ENCODE peak calls at places on chromosomes 1 and 21, in five cellular contexts. One of them, this sample, is unnamed.

GRCh38 chr21:45367402-45368351 is 37.3 kb upstream of the COL18A1 start:
- DNase-seq in thoracic aorta: no peak
- DNase-seq in heart left ventricle: no peak
- DNase-seq in CD4-positive, alpha-beta memory T cell: no peak
- DNase-seq in epithelial cell of prostate: no peak
- DNase-seq in this sample: peak; percentile 17

GRCh38 chr21:28688381-28688780 is 304.3 kb downstream of the LTN1 start:
- DNase-seq in thoracic aorta: no peak
- DNase-seq in heart left ventricle: no peak
- DNase-seq in CD4-positive, alpha-beta memory T cell: no peak
- DNase-seq in epithelial cell of prostate: peak; percentile 33
- DNase-seq in this sample: no peak

GRCh38 chr1:177780096-177780700 is 189.7 kb downstream of the SEC16B start:
- DNase-seq in thoracic aorta: no peak
- DNase-seq in heart left ventricle: no peak
- DNase-seq in CD4-positive, alpha-beta memory T cell: no peak
- DNase-seq in epithelial cell of prostate: peak; percentile 20
- DNase-seq in this sample: peak; percentile 16

GRCh38 chr1:222970040-222970439 is 155.2 kb downstream of the DISP1 start:
- DNase-seq in thoracic aorta: no peak
- DNase-seq in heart left ventricle: no peak
- DNase-seq in CD4-positive, alpha-beta memory T cell: no peak
- DNase-seq in epithelial cell of prostate: no peak
- DNase-seq in this sample: no peak

GRCh38 chr1:40313329-40313957 is 3.6 kb downstream of the COL9A2 start:
- DNase-seq in thoracic aorta: no peak
- DNase-seq in heart left ventricle: no peak
- DNase-seq in CD4-positive, alpha-beta memory T cell: no peak
- DNase-seq in epithelial cell of prostate: no peak
- DNase-seq in this sample: no peak

GRCh38 chr1:61082336-61083013 is at the start of gene NFIA:
- DNase-seq in thoracic aorta: no peak
- DNase-seq in heart left ventricle: peak; percentile 66
- DNase-seq in CD4-positive, alpha-beta memory T cell: peak; percentile 41
- DNase-seq in epithelial cell of prostate: no peak
- DNase-seq in this sample: peak; percentile 66

GRCh38 chr1:168362991-168363390 is 82.3 kb downstream of the TBX19 start:
- DNase-seq in thoracic aorta: no peak
- DNase-seq in heart left ventricle: no peak
- DNase-seq in CD4-positive, alpha-beta memory T cell: peak; percentile 81
- DNase-seq in epithelial cell of prostate: no peak
- DNase-seq in this sample: no peak

GRCh38 chr1:17755120-17755519 is at the start of gene ACTL8:
- DNase-seq in thoracic aorta: no peak
- DNase-seq in heart left ventricle: no peak
- DNase-seq in CD4-positive, alpha-beta memory T cell: no peak
- DNase-seq in epithelial cell of prostate: no peak
- DNase-seq in this sample: no peak

GRCh38 chr1:86687595-86687994 is 16.8 kb upstream of the SH3GLB1 start:
- DNase-seq in thoracic aorta: no peak
- DNase-seq in heart left ventricle: no peak
- DNase-seq in CD4-positive, alpha-beta memory T cell: no peak
- DNase-seq in epithelial cell of prostate: no peak
- DNase-seq in this sample: no peak

GRCh38 chr1:51323778-51324177 is 6.6 kb downstream of the TTC39A start:
- DNase-seq in thoracic aorta: no peak
- DNase-seq in heart left ventricle: no peak
- DNase-seq in CD4-positive, alpha-beta memory T cell: no peak
- DNase-seq in epithelial cell of prostate: no peak
- DNase-seq in this sample: no peak

GRCh38 chr1:47767741-47768100 is 229.5 kb downstream of the TRABD2B start:
- DNase-seq in thoracic aorta: no peak
- DNase-seq in heart left ventricle: no peak
- DNase-seq in CD4-positive, alpha-beta memory T cell: no peak
- DNase-seq in epithelial cell of prostate: no peak
- DNase-seq in this sample: peak; percentile 23

GRCh38 chr1:23389846-23390321 is 20.2 kb upstream of the ZNF436 start:
- DNase-seq in thoracic aorta: no peak
- DNase-seq in heart left ventricle: no peak
- DNase-seq in CD4-positive, alpha-beta memory T cell: no peak
- DNase-seq in epithelial cell of prostate: no peak
- DNase-seq in this sample: no peak

GRCh38 chr1:100834779-100835645 is 59.6 kb downstream of the EXTL2 start:
- DNase-seq in thoracic aorta: no peak
- DNase-seq in heart left ventricle: no peak
- DNase-seq in CD4-positive, alpha-beta memory T cell: peak; percentile 15
- DNase-seq in epithelial cell of prostate: no peak
- DNase-seq in this sample: no peak

GRCh38 chr1:19009882-19010321 is 53.4 kb upstream of the IFFO2 start:
- DNase-seq in thoracic aorta: no peak
- DNase-seq in heart left ventricle: no peak
- DNase-seq in CD4-positive, alpha-beta memory T cell: no peak
- DNase-seq in epithelial cell of prostate: no peak
- DNase-seq in this sample: peak; percentile 57

GRCh38 chr1:59159557-59160203 is 137.2 kb upstream of the FGGY start:
- DNase-seq in thoracic aorta: no peak
- DNase-seq in heart left ventricle: no peak
- DNase-seq in CD4-positive, alpha-beta memory T cell: no peak
- DNase-seq in epithelial cell of prostate: no peak
- DNase-seq in this sample: no peak

GRCh38 chr1:64875101-64875500 is 91.2 kb downstream of the JAK1 start:
- DNase-seq in thoracic aorta: no peak
- DNase-seq in heart left ventricle: no peak
- DNase-seq in CD4-positive, alpha-beta memory T cell: no peak
- DNase-seq in epithelial cell of prostate: no peak
- DNase-seq in this sample: no peak
- H3K27ac ChIP-seq in thoracic aorta: no peak overlapping the region
- H3K27ac ChIP-seq in heart left ventricle: peak overlapping the region; percentile 43
- H3K27ac ChIP-seq in CD4-positive, alpha-beta memory T cell: no peak overlapping the region
- H3K27ac ChIP-seq in epithelial cell of prostate: no peak overlapping the region
- H3K27ac ChIP-seq in this sample: no peak overlapping the region

DNA sequence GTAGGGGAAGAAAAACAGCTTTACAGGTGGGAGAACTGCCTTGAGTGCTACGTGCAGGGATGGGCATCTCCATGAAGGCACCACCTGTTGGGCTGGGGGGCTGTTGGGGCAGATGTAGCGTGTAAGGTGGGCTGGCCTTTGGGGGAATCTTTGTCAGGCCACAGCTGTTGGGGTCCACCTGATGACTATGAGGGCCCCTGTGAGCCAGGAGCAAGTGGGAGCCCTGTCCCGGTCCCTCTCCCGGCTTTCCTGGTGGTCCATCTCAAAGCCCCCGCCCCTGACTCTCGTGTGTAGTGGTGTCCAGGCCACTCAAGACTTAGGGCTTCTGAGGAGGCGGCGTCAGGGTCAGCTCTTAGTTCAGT is 13.5 kb downstream of the SLC37A1 start:
- DNase-seq in thoracic aorta: no peak
- DNase-seq in heart left ventricle: no peak
- DNase-seq in CD4-positive, alpha-beta memory T cell: no peak
- DNase-seq in epithelial cell of prostate: no peak
- DNase-seq in this sample: no peak
- H3K27ac ChIP-seq in thoracic aorta: no peak overlapping the region
- H3K27ac ChIP-seq in heart left ventricle: peak overlapping the region; percentile 62
- H3K27ac ChIP-seq in CD4-positive, alpha-beta memory T cell: peak overlapping the region; percentile 59
- H3K27ac ChIP-seq in epithelial cell of prostate: no peak overlapping the region
- H3K27ac ChIP-seq in this sample: no peak overlapping the region

GRCh38 chr1:31855038-31855845 is 39.4 kb upstream of the SPOCD1 start:
- DNase-seq in thoracic aorta: no peak
- DNase-seq in heart left ventricle: no peak
- DNase-seq in CD4-positive, alpha-beta memory T cell: no peak
- DNase-seq in epithelial cell of prostate: peak; percentile 12
- DNase-seq in this sample: no peak
- H3K27ac ChIP-seq in thoracic aorta: no peak overlapping the region
- H3K27ac ChIP-seq in heart left ventricle: no peak overlapping the region
- H3K27ac ChIP-seq in CD4-positive, alpha-beta memory T cell: no peak overlapping the region
- H3K27ac ChIP-seq in epithelial cell of prostate: peak overlapping the region; percentile 21
- H3K27ac ChIP-seq in this sample: no peak overlapping the region

GRCh38 chr1:20710450-20711284 is 7.1 kb downstream of the KIF17 start:
- DNase-seq in thoracic aorta: no peak
- DNase-seq in heart left ventricle: no peak
- DNase-seq in CD4-positive, alpha-beta memory T cell: no peak
- DNase-seq in epithelial cell of prostate: no peak
- DNase-seq in this sample: no peak

GRCh38 chr1:20708057-20708456 is 9.8 kb downstream of the KIF17 start:
- DNase-seq in thoracic aorta: no peak
- DNase-seq in heart left ventricle: no peak
- DNase-seq in CD4-positive, alpha-beta memory T cell: no peak
- DNase-seq in epithelial cell of prostate: no peak
- DNase-seq in this sample: no peak

GRCh38 chr1:20708891-20709290 is 8.9 kb downstream of the KIF17 start:
- DNase-seq in thoracic aorta: no peak
- DNase-seq in heart left ventricle: no peak
- DNase-seq in CD4-positive, alpha-beta memory T cell: no peak
- DNase-seq in epithelial cell of prostate: no peak
- DNase-seq in this sample: no peak

GRCh38 chr1:20711285-20712209 is 6.3 kb downstream of the KIF17 start:
- DNase-seq in thoracic aorta: no peak
- DNase-seq in heart left ventricle: no peak
- DNase-seq in CD4-positive, alpha-beta memory T cell: no peak
- DNase-seq in epithelial cell of prostate: no peak
- DNase-seq in this sample: no peak

GRCh38 chr1:20709868-20710267 is 7.9 kb downstream of the KIF17 start:
- DNase-seq in thoracic aorta: no peak
- DNase-seq in heart left ventricle: no peak
- DNase-seq in CD4-positive, alpha-beta memory T cell: no peak
- DNase-seq in epithelial cell of prostate: no peak
- DNase-seq in this sample: no peak
- H3K27ac ChIP-seq in thoracic aorta: no peak overlapping the region
- H3K27ac ChIP-seq in heart left ventricle: no peak overlapping the region
- H3K27ac ChIP-seq in CD4-positive, alpha-beta memory T cell: no peak overlapping the region
- H3K27ac ChIP-seq in epithelial cell of prostate: no peak overlapping the region
- H3K27ac ChIP-seq in this sample: no peak overlapping the region

GRCh38 chr21:43194303-43195130 is 25.7 kb downstream of the CRYAA start:
- DNase-seq in thoracic aorta: no peak
- DNase-seq in heart left ventricle: peak; percentile 19
- DNase-seq in CD4-positive, alpha-beta memory T cell: no peak
- DNase-seq in epithelial cell of prostate: no peak
- DNase-seq in this sample: no peak

GRCh38 chr21:43193088-43193650 is 24.4 kb downstream of the CRYAA start:
- DNase-seq in thoracic aorta: no peak
- DNase-seq in heart left ventricle: peak; percentile 2
- DNase-seq in CD4-positive, alpha-beta memory T cell: no peak
- DNase-seq in epithelial cell of prostate: no peak
- DNase-seq in this sample: no peak

GRCh38 chr21:43193651-43194302 is 25.0 kb downstream of the CRYAA start:
- DNase-seq in thoracic aorta: no peak
- DNase-seq in heart left ventricle: peak; percentile 59
- DNase-seq in CD4-positive, alpha-beta memory T cell: no peak
- DNase-seq in epithelial cell of prostate: peak; percentile 63
- DNase-seq in this sample: peak; percentile 7

GRCh38 chr21:43196789-43197188 is 28.0 kb downstream of the CRYAA start:
- DNase-seq in thoracic aorta: no peak
- DNase-seq in heart left ventricle: peak; percentile 21
- DNase-seq in CD4-positive, alpha-beta memory T cell: no peak
- DNase-seq in epithelial cell of prostate: peak; percentile 51
- DNase-seq in this sample: no peak

GRCh38 chr21:43195131-43196021 is 26.6 kb downstream of the CRYAA start:
- DNase-seq in thoracic aorta: no peak
- DNase-seq in heart left ventricle: peak; percentile 71
- DNase-seq in CD4-positive, alpha-beta memory T cell: no peak
- DNase-seq in epithelial cell of prostate: no peak
- DNase-seq in this sample: no peak
- H3K27ac ChIP-seq in thoracic aorta: no peak overlapping the region
- H3K27ac ChIP-seq in heart left ventricle: peak overlapping the region; percentile 48
- H3K27ac ChIP-seq in CD4-positive, alpha-beta memory T cell: no peak overlapping the region
- H3K27ac ChIP-seq in epithelial cell of prostate: peak overlapping the region; percentile 94
- H3K27ac ChIP-seq in this sample: no peak overlapping the region

GRCh38 chr1:10900691-10901090 is 104.2 kb upstream of the CASZ1 start:
- DNase-seq in thoracic aorta: no peak
- DNase-seq in heart left ventricle: no peak
- DNase-seq in CD4-positive, alpha-beta memory T cell: no peak
- DNase-seq in epithelial cell of prostate: no peak
- DNase-seq in this sample: no peak
- H3K27ac ChIP-seq in thoracic aorta: no peak overlapping the region
- H3K27ac ChIP-seq in heart left ventricle: no peak overlapping the region
- H3K27ac ChIP-seq in CD4-positive, alpha-beta memory T cell: no peak overlapping the region
- H3K27ac ChIP-seq in epithelial cell of prostate: peak overlapping the region; percentile 100
- H3K27ac ChIP-seq in this sample: no peak overlapping the region

GRCh38 chr1:117753232-117753631 is 147.4 kb downstream of the TENT5C start:
- DNase-seq in thoracic aorta: no peak
- DNase-seq in heart left ventricle: no peak
- DNase-seq in CD4-positive, alpha-beta memory T cell: no peak
- DNase-seq in epithelial cell of prostate: no peak
- DNase-seq in this sample: peak; percentile 19
- H3K27ac ChIP-seq in thoracic aorta: peak overlapping the region; percentile 9
- H3K27ac ChIP-seq in heart left ventricle: no peak overlapping the region
- H3K27ac ChIP-seq in CD4-positive, alpha-beta memory T cell: no peak overlapping the region
- H3K27ac ChIP-seq in epithelial cell of prostate: no peak overlapping the region
- H3K27ac ChIP-seq in this sample: no peak overlapping the region

This sample was measured in pancreas.